ENCODE peak calls at places on chromosomes 6 and 20, in five cellular contexts. One of them, this sample, is unnamed.

GRCh38 chr6:109783245-109783990 is 92.3 kb downstream of the FIG4 start:
- DNase-seq in iris pigment epithelial cell: no peak
- DNase-seq in NCI-H460: no peak
- DNase-seq in kidney glomerular epithelial cell: no peak
- DNase-seq in T-helper 9 cell: no peak
- DNase-seq in this sample: no peak

GRCh38 chr6:123393333-123393732 is 243.4 kb downstream of the TRDN start:
- DNase-seq in T-helper 9 cell: no peak
- DNase-seq in NCI-H460: peak
- DNase-seq in kidney glomerular epithelial cell: no peak
- DNase-seq in iris pigment epithelial cell: peak
- DNase-seq in this sample: no peak

GRCh38 chr6:19873031-19873430 is 35.9 kb downstream of the ID4 start:
- DNase-seq in iris pigment epithelial cell: no peak
- DNase-seq in kidney glomerular epithelial cell: no peak
- DNase-seq in T-helper 9 cell: no peak
- DNase-seq in NCI-H460: no peak
- DNase-seq in this sample: no peak

GRCh38 chr20:35801865-35802264 is 30.1 kb downstream of the PHF20 start:
- DNase-seq in T-helper 9 cell: no peak
- DNase-seq in NCI-H460: no peak
- DNase-seq in kidney glomerular epithelial cell: no peak
- DNase-seq in iris pigment epithelial cell: no peak
- DNase-seq in this sample: no peak

GRCh38 chr6:12381587-12381986 is 91.4 kb downstream of the EDN1 start:
- DNase-seq in T-helper 9 cell: no peak
- DNase-seq in NCI-H460: no peak
- DNase-seq in iris pigment epithelial cell: peak
- DNase-seq in kidney glomerular epithelial cell: no peak
- DNase-seq in this sample: no peak

GRCh38 chr6:109263873-109264700 is 118.2 kb downstream of the CD164 start:
- DNase-seq in iris pigment epithelial cell: no peak
- DNase-seq in NCI-H460: no peak
- DNase-seq in kidney glomerular epithelial cell: no peak
- DNase-seq in T-helper 9 cell: no peak
- DNase-seq in this sample: no peak

GRCh38 chr6:81996414-81996813 is 243.9 kb upstream of the TENT5A start:
- DNase-seq in NCI-H460: no peak
- DNase-seq in T-helper 9 cell: no peak
- DNase-seq in iris pigment epithelial cell: peak
- DNase-seq in kidney glomerular epithelial cell: peak
- DNase-seq in this sample: no peak

GRCh38 chr20:3248167-3248992 is 9.4 kb upstream of the SLC4A11 start:
- DNase-seq in iris pigment epithelial cell: peak
- DNase-seq in T-helper 9 cell: no peak
- DNase-seq in NCI-H460: no peak
- DNase-seq in kidney glomerular epithelial cell: no peak
- DNase-seq in this sample: no peak

GRCh38 chr6:106114492-106114891 is 28.4 kb downstream of the PRDM1 start:
- DNase-seq in kidney glomerular epithelial cell: no peak
- DNase-seq in T-helper 9 cell: no peak
- DNase-seq in iris pigment epithelial cell: no peak
- DNase-seq in NCI-H460: no peak
- DNase-seq in this sample: no peak

GRCh38 chr6:20213271-20213798 is 1.1 kb upstream of the MBOAT1 start:
- DNase-seq in kidney glomerular epithelial cell: no peak
- DNase-seq in NCI-H460: no peak
- DNase-seq in T-helper 9 cell: no peak
- DNase-seq in iris pigment epithelial cell: no peak
- DNase-seq in this sample: no peak

GRCh38 chr6:160069459-160069858 is 52.2 kb upstream of the SLC22A1 start:
- DNase-seq in T-helper 9 cell: no peak
- DNase-seq in kidney glomerular epithelial cell: no peak
- DNase-seq in NCI-H460: no peak
- DNase-seq in iris pigment epithelial cell: no peak
- DNase-seq in this sample: no peak

GRCh38 chr6:45843848-45844521 is 171.7 kb downstream of the CLIC5 start:
- DNase-seq in iris pigment epithelial cell: no peak
- DNase-seq in T-helper 9 cell: no peak
- DNase-seq in kidney glomerular epithelial cell: no peak
- DNase-seq in NCI-H460: no peak
- DNase-seq in this sample: no peak

GRCh38 chr6:99746261-99746895 is 139.7 kb downstream of the PRDM13 start:
- DNase-seq in iris pigment epithelial cell: peak
- DNase-seq in NCI-H460: peak
- DNase-seq in kidney glomerular epithelial cell: peak
- DNase-seq in T-helper 9 cell: peak
- DNase-seq in this sample: no peak

GRCh38 chr6:9520417-9521151 is 894.3 kb downstream of the TFAP2A start:
- DNase-seq in NCI-H460: peak
- DNase-seq in T-helper 9 cell: no peak
- DNase-seq in iris pigment epithelial cell: peak
- DNase-seq in kidney glomerular epithelial cell: peak
- DNase-seq in this sample: no peak

GRCh38 chr6:167827062-167827587 is 414 bp downstream of the AFDN start:
- DNase-seq in kidney glomerular epithelial cell: no peak
- DNase-seq in iris pigment epithelial cell: no peak
- DNase-seq in NCI-H460: no peak
- DNase-seq in T-helper 9 cell: peak
- DNase-seq in this sample: no peak

GRCh38 chr20:571754-572331 is 28.3 kb upstream of the CSNK2A1 start:
- DNase-seq in iris pigment epithelial cell: no peak
- DNase-seq in NCI-H460: no peak
- DNase-seq in kidney glomerular epithelial cell: no peak
- DNase-seq in T-helper 9 cell: no peak
- DNase-seq in this sample: no peak

GRCh38 chr20:25478889-25479568 is 71.6 kb downstream of the GINS1 start:
- DNase-seq in iris pigment epithelial cell: no peak
- DNase-seq in NCI-H460: no peak
- DNase-seq in T-helper 9 cell: no peak
- DNase-seq in kidney glomerular epithelial cell: no peak
- DNase-seq in this sample: no peak

GRCh38 chr6:26295691-26296555 is 69.1 kb upstream of the BTN3A2 start:
- DNase-seq in T-helper 9 cell: no peak
- DNase-seq in NCI-H460: no peak
- DNase-seq in kidney glomerular epithelial cell: peak
- DNase-seq in iris pigment epithelial cell: peak
- DNase-seq in this sample: no peak

GRCh38 chr6:97586344-97586743 is 303.3 kb upstream of the MMS22L start:
- DNase-seq in NCI-H460: no peak
- DNase-seq in iris pigment epithelial cell: peak
- DNase-seq in kidney glomerular epithelial cell: peak
- DNase-seq in T-helper 9 cell: no peak
- DNase-seq in this sample: no peak

GRCh38 chr6:141700836-141701235 is 431.9 kb upstream of the GJE1 start:
- DNase-seq in T-helper 9 cell: no peak
- DNase-seq in kidney glomerular epithelial cell: peak
- DNase-seq in NCI-H460: no peak
- DNase-seq in iris pigment epithelial cell: peak
- DNase-seq in this sample: no peak

GRCh38 chr6:53294095-53294494 is 54.7 kb downstream of the ELOVL5 start:
- DNase-seq in T-helper 9 cell: no peak
- DNase-seq in kidney glomerular epithelial cell: no peak
- DNase-seq in NCI-H460: no peak
- DNase-seq in iris pigment epithelial cell: no peak
- DNase-seq in this sample: no peak

GRCh38 chr20:32052090-32052791 is at the start of gene HCK:
- DNase-seq in iris pigment epithelial cell: no peak
- DNase-seq in NCI-H460: no peak
- DNase-seq in kidney glomerular epithelial cell: no peak
- DNase-seq in T-helper 9 cell: no peak
- DNase-seq in this sample: no peak

GRCh38 chr6:121896771-121897170 is 461.3 kb downstream of the GJA1 start:
- DNase-seq in kidney glomerular epithelial cell: no peak
- DNase-seq in T-helper 9 cell: no peak
- DNase-seq in NCI-H460: no peak
- DNase-seq in iris pigment epithelial cell: no peak
- DNase-seq in this sample: no peak

GRCh38 chr20:57006411-57007170 is 259.9 kb downstream of the BMP7 start:
- DNase-seq in kidney glomerular epithelial cell: peak
- DNase-seq in NCI-H460: no peak
- DNase-seq in T-helper 9 cell: no peak
- DNase-seq in iris pigment epithelial cell: no peak
- DNase-seq in this sample: no peak

GRCh38 chr6:64507661-64508060 is 872.1 kb downstream of the PHF3 start:
- DNase-seq in NCI-H460: no peak
- DNase-seq in kidney glomerular epithelial cell: no peak
- DNase-seq in iris pigment epithelial cell: no peak
- DNase-seq in T-helper 9 cell: no peak
- DNase-seq in this sample: no peak

GRCh38 chr6:169145991-169146501 is 107.6 kb downstream of the THBS2 start:
- DNase-seq in iris pigment epithelial cell: peak
- DNase-seq in T-helper 9 cell: no peak
- DNase-seq in kidney glomerular epithelial cell: no peak
- DNase-seq in NCI-H460: no peak
- DNase-seq in this sample: peak

GRCh38 chr20:22720206-22720605 is 135.8 kb upstream of the FOXA2 start:
- DNase-seq in NCI-H460: no peak
- DNase-seq in iris pigment epithelial cell: no peak
- DNase-seq in T-helper 9 cell: no peak
- DNase-seq in kidney glomerular epithelial cell: no peak
- DNase-seq in this sample: no peak

GRCh38 chr20:15849131-15849685 is 724.0 kb downstream of the KIF16B start:
- DNase-seq in kidney glomerular epithelial cell: no peak
- DNase-seq in iris pigment epithelial cell: no peak
- DNase-seq in NCI-H460: no peak
- DNase-seq in T-helper 9 cell: no peak
- DNase-seq in this sample: no peak

GRCh38 chr20:57426831-57427230 is 35.6 kb downstream of the RBM38 start:
- DNase-seq in kidney glomerular epithelial cell: no peak
- DNase-seq in T-helper 9 cell: no peak
- DNase-seq in iris pigment epithelial cell: no peak
- DNase-seq in NCI-H460: no peak
- DNase-seq in this sample: peak

GRCh38 chr6:34529665-34530327 is 26.3 kb downstream of the SPDEF start:
- DNase-seq in kidney glomerular epithelial cell: no peak
- DNase-seq in T-helper 9 cell: no peak
- DNase-seq in NCI-H460: no peak
- DNase-seq in iris pigment epithelial cell: no peak
- DNase-seq in this sample: no peak

GRCh38 chr6:163726037-163726695 is 311.6 kb downstream of the QKI start:
- DNase-seq in NCI-H460: no peak
- DNase-seq in iris pigment epithelial cell: no peak
- DNase-seq in kidney glomerular epithelial cell: no peak
- DNase-seq in T-helper 9 cell: no peak
- DNase-seq in this sample: no peak